ENCODE peak calls at places on chromosome 22, in four cellular contexts. R is psoas muscle, I is tibial nerve, O is GM06990. Y is an unnamed sample.

GRCh38 chr22:35792501-35792900 is 74.8 kb downstream of the APOL5 start:
- DNase-seq in R (no peak), I (no peak), O (no peak), Y (no peak)

GRCh38 chr22:46598737-46599424 is 21.3 kb upstream of the GRAMD4 start:
- DNase-seq in R (no peak), I (no peak), O (no peak), Y (peak)

GRCh38 chr22:37999640-38000272 is 15.4 kb upstream of the SOX10 start:
- DNase-seq in R (peak), I (no peak), O (no peak), Y (peak)

GRCh38 chr22:27461470-27461869 is 340.1 kb downstream of the MN1 start:
- DNase-seq in R (no peak), I (no peak), O (no peak), Y (no peak)

GRCh38 chr22:37601540-37602442 is 6.8 kb upstream of the GGA1 start:
- DNase-seq in R (no peak), I (no peak), O (no peak), Y (no peak)

GRCh38 chr22:47450876-47451475 is 688.5 kb downstream of the TBC1D22A start:
- DNase-seq in R (no peak), I (no peak), O (no peak), Y (no peak)

GRCh38 chr22:49214976-49215375 is 612.7 kb downstream of the BRD1 start:
- DNase-seq in R (no peak), I (no peak), O (no peak), Y (peak)

GRCh38 chr22:48677168-48677520 is 1150.5 kb downstream of the BRD1 start:
- DNase-seq in R (peak), I (no peak), O (no peak), Y (no peak)

GRCh38 chr22:28031383-28031922 is 112.4 kb upstream of the PITPNB start:
- DNase-seq in R (no peak), I (no peak), O (no peak), Y (no peak)

GRCh38 chr22:47172771-47173534 is 410.5 kb downstream of the TBC1D22A start:
- DNase-seq in R (peak), I (peak), O (no peak), Y (peak)

GRCh38 chr22:19868333-19868732 is 13.7 kb upstream of the GNB1L start:
- DNase-seq in R (peak), I (peak), O (no peak), Y (no peak)

GRCh38 chr22:37197451-37198289 is 9.6 kb upstream of the C1QTNF6 start:
- DNase-seq in R (peak), I (no peak), O (no peak), Y (peak)

GRCh38 chr22:46731246-46732040 is 6.6 kb downstream of the CERK start:
- DNase-seq in R (peak), I (no peak), O (no peak), Y (no peak)

GRCh38 chr22:27063381-27063780 is 406.0 kb downstream of the MIAT start:
- DNase-seq in R (no peak), I (no peak), O (no peak), Y (no peak)

DNA sequence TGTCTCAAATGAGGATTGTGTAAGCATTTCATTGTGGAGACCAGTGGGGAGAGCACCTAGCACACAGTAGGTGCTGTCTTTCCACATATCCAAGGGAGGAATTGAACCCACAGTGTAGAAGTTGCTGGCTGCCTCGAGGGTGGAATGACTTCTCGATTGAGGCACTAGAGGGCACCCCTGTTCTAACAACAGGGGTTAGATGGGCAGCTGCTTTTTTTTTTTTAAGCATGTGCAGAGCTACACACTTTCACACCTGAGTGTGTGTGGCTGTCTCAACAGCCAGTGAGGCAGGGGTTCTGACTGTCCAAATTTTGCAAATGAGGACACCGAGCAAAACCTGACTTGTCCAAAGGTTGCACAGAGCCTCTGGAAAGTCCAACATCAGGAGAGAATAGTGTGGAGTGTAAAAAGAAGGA is 118.2 kb upstream of the CRYBB3 start:
- DNase-seq in R (no peak), I (no peak), O (no peak), Y (no peak)
- TF ChIP-seq CTCF in R (peak), I (no peak), O (peak), Y (no peak)

GRCh38 chr22:32620992-32621391 is 146.4 kb downstream of the FBXO7 start:
- DNase-seq in R (no peak), I (no peak), O (no peak), Y (no peak)
- TF ChIP-seq CTCF in R (no peak), I (no peak), O (peak), Y (no peak)

DNA sequence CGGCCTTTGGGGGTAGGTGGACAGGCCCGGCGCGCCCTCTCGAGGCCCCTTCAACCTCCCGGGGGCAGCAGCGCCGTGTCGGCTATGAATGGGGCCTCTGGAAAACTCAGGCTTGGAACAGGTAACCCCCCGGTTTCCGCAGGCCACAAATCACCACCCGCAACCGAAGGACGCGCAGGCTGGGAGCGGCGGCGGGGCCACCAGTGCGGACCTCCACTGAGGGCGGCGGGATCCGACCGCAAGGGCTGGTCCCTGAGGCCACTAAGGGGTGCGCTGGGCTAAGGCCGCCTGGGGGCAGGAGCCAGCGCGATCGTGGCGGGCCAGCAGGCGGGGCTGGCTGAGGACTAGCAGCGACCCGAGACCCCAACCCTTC is 695 bp upstream of the ATF4 start:
- DNase-seq in R (peak), I (peak), O (no peak), Y (no peak)
- TF ChIP-seq CTCF in R (peak), I (no peak), O (peak), Y (peak)

GRCh38 chr22:22384267-22384666 is 124.3 kb downstream of the ZNF280B start:
- DNase-seq in R (no peak), I (no peak), O (no peak), Y (no peak)

GRCh38 chr22:22378446-22379415 is 129.8 kb downstream of the ZNF280B start:
- DNase-seq in R (no peak), I (no peak), O (no peak), Y (no peak)

GRCh38 chr22:22377335-22377734 is 131.2 kb downstream of the ZNF280B start:
- DNase-seq in R (no peak), I (no peak), O (no peak), Y (no peak)

GRCh38 chr22:22376352-22376706 is 131.7 kb downstream of the VPREB1 start:
- DNase-seq in R (no peak), I (no peak), O (no peak), Y (no peak)

DNA sequence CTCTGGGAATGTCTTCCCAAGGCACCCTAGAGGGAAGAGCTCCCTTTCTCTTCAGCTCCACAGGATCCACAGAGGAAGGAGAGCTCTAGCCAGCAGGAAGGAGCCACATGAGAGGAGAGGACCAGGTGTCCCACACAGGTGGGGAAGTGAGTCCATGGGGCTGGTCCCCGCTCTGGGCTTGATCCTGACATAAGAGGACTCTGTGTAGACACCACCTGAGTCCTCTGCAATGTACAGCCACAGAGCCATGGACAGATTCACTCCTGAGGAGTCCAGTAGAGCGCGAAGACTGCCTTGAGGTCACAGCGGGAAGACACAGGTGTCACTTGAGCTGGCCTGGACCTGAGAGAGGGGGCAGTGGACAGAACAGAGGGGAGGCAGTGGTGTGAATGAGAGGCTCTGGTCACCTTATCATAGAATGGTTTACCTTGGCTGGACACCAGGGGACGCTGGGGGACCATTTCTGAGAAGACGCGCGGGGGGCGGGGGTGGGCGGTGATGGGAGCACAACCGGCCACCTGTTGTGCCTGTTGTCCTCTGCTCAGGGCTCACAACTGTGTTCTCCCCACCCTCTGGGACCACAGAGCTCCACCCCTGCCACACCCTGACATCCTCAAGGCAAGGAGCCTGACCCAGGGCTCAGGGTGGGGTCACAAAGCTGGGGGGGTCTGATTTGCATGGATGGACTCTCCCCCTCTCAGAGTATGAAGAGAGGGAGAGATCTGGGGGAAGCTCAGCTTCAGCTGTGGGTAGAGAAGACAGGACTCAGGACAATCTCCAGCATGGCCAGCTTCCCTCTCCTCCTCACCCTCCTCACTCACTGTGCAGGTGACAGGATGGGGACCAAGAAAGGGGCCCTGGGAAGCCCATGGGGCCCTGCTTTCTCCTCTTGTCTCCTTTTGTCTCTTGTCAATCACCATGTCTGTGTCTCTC is 128.2 kb downstream of the ZNF280B start:
- DNase-seq in R (no peak), I (no peak), O (peak), Y (no peak)
- TF ChIP-seq CTCF in R (no peak), I (no peak), O (peak), Y (no peak)

GRCh38 chr22:30327864-30328345 is 1.2 kb upstream of the TBC1D10A start:
- DNase-seq in R (no peak), I (no peak), O (no peak), Y (no peak)
- TF ChIP-seq CTCF in R (no peak), I (no peak), O (peak), Y (no peak)

GRCh38 chr22:22886546-22886945 is 1.1 kb upstream of the IGLL5 start:
- DNase-seq in R (no peak), I (no peak), O (no peak), Y (no peak)

GRCh38 chr22:22882033-22882717 is 5.4 kb upstream of the IGLL5 start:
- DNase-seq in R (no peak), I (no peak), O (no peak), Y (peak)

GRCh38 chr22:22883090-22883727 is 4.4 kb upstream of the IGLL5 start:
- DNase-seq in R (no peak), I (no peak), O (no peak), Y (no peak)

GRCh38 chr22:22884888-22885840 is 2.5 kb upstream of the IGLL5 start:
- DNase-seq in R (no peak), I (no peak), O (peak), Y (no peak)

DNA sequence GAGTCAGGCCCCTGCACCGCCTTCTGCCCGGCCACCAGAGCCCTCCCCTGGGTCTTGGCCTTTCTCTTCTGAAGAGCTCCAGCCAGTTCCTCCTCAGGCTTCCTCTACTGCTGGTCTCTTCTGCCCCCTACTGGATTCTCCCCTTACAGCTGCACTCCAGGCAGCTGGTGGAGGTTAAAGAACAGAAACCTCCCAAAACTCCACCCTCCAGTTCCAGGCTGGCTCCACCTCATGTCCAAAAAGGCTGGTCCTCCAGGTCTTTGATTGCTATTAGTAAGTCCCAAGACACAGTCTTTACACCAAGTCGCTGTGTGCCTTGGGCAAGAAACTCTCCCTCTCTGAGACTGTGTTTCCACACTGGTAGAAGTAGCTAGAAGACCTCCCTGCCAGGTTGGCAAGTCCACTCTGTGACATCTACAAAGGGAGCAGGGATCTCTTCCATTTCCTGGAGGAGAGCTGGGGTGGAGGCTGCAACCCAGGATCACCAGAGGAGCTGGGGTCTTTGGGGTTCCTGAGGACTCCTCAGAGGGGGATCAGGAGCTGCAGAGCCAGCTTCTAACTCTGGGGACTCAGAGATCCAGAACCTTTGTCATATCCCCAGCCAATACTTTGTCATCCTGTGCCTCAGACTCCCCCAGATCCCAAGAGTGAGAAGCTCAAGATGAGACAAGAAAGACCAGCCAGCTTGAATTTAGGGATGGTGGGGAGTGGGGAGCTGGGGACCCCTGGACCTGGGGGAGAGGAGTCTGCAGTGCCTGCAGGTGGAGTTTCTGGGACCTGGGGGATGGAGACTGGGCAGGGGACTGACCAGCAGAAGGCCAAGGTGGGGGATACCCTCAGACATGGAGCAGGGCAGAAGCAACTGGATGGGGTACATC is 3.4 kb upstream of the IGLL5 start:
- DNase-seq in R (no peak), I (peak), O (no peak), Y (peak)
- TF ChIP-seq CTCF in R (peak), I (peak), O (peak), Y (peak)

DNA sequence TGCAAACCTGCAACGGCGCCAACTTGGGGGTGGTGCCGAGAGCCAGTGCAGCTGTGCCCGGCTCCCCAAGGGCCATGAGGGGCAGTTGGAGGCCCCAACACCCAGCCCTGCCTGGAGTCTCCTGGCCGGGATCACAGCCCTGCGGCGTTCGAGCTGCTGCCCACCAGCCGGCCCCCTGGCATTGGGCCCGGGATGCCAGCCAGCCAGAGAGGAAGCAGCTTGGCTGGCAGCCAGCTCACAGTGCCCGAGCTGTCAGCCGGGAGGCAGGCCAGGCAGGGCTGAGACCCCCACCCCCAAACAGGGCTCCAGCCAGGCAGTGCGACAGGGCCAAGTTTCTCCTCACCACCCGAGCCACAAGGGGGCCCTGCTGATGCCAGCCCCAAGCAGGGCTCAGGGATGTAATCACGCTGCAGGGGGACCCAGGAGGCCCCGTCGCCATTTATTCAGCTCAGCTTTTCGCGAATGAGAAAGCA is 26.0 kb upstream of the TCF20 start:
- DNase-seq in R (no peak), I (no peak), O (no peak), Y (no peak)
- TF ChIP-seq CTCF in R (no peak), I (no peak), O (peak), Y (no peak)

GRCh38 chr22:42577623-42578240 is 24.0 kb downstream of the SERHL2 start:
- DNase-seq in R (no peak), I (no peak), O (no peak), Y (no peak)
- TF ChIP-seq CTCF in R (no peak), I (no peak), O (no peak), Y (no peak)